ENCODE peak calls at places on chromosomes 16 and 17, in eight cellular contexts. One of them, this sample, is unnamed.

GRCh38 chr17:68514809-68515208 is 2.6 kb downstream of the PRKAR1A start:
- DNase-seq in thoracic aorta: no peak
- DNase-seq in ovary: no peak
- DNase-seq in fibroblast of lung: peak; percentile 56
- DNase-seq in MM.1S: no peak
- DNase-seq in body of pancreas: no peak
- DNase-seq in tibial nerve: no peak
- DNase-seq in brain microvascular endothelial cell: peak; percentile 76
- DNase-seq in this sample: no peak

GRCh38 chr16:57781741-57782606 is 20.3 kb downstream of the KIFC3 start:
- DNase-seq in thoracic aorta: no peak
- DNase-seq in ovary: no peak
- DNase-seq in fibroblast of lung: peak; percentile 61
- DNase-seq in MM.1S: no peak
- DNase-seq in body of pancreas: no peak
- DNase-seq in tibial nerve: no peak
- DNase-seq in brain microvascular endothelial cell: peak; percentile 65
- DNase-seq in this sample: no peak

GRCh38 chr16:70770968-70771552 is 29.9 kb downstream of the VAC14 start:
- DNase-seq in thoracic aorta: no peak
- DNase-seq in ovary: peak; percentile 50
- DNase-seq in fibroblast of lung: peak; percentile 39
- DNase-seq in MM.1S: no peak
- DNase-seq in body of pancreas: peak; percentile 48
- DNase-seq in tibial nerve: peak; percentile 76
- DNase-seq in brain microvascular endothelial cell: peak; percentile 58
- DNase-seq in this sample: no peak

GRCh38 chr16:3681206-3681605 is 26.7 kb downstream of the DNASE1 start:
- DNase-seq in thoracic aorta: no peak
- DNase-seq in ovary: no peak
- DNase-seq in fibroblast of lung: peak; percentile 13
- DNase-seq in MM.1S: no peak
- DNase-seq in body of pancreas: peak; percentile 84
- DNase-seq in tibial nerve: no peak
- DNase-seq in brain microvascular endothelial cell: no peak
- DNase-seq in this sample: no peak

GRCh38 chr16:64654137-64654652 is 467.7 kb downstream of the CDH11 start:
- DNase-seq in thoracic aorta: no peak
- DNase-seq in ovary: no peak
- DNase-seq in fibroblast of lung: peak; percentile 81
- DNase-seq in MM.1S: no peak
- DNase-seq in body of pancreas: no peak
- DNase-seq in tibial nerve: no peak
- DNase-seq in brain microvascular endothelial cell: peak; percentile 17
- DNase-seq in this sample: peak; percentile 29

GRCh38 chr16:4574919-4575705 is 19.0 kb downstream of the C16orf96 start:
- DNase-seq in thoracic aorta: no peak
- DNase-seq in ovary: no peak
- DNase-seq in fibroblast of lung: no peak
- DNase-seq in MM.1S: no peak
- DNase-seq in body of pancreas: peak; percentile 74
- DNase-seq in tibial nerve: no peak
- DNase-seq in brain microvascular endothelial cell: no peak
- DNase-seq in this sample: no peak

GRCh38 chr17:42928714-42929496 is 28.3 kb downstream of the G6PC1 start:
- DNase-seq in thoracic aorta: peak; percentile 6
- DNase-seq in ovary: peak; percentile 9
- DNase-seq in fibroblast of lung: peak; percentile 82
- DNase-seq in MM.1S: peak; percentile 75
- DNase-seq in body of pancreas: peak; percentile 86
- DNase-seq in tibial nerve: peak; percentile 54
- DNase-seq in brain microvascular endothelial cell: peak; percentile 85
- DNase-seq in this sample: peak; percentile 52

GRCh38 chr17:40038882-40039513 is 15.2 kb downstream of the MED24 start:
- DNase-seq in thoracic aorta: peak; percentile 55
- DNase-seq in ovary: peak; percentile 70
- DNase-seq in fibroblast of lung: peak; percentile 79
- DNase-seq in MM.1S: no peak
- DNase-seq in body of pancreas: peak; percentile 81
- DNase-seq in tibial nerve: peak; percentile 77
- DNase-seq in brain microvascular endothelial cell: peak; percentile 87
- DNase-seq in this sample: peak; percentile 66

GRCh38 chr16:66412182-66412581 is 14.9 kb upstream of the BEAN1 start:
- DNase-seq in thoracic aorta: no peak
- DNase-seq in ovary: no peak
- DNase-seq in fibroblast of lung: no peak
- DNase-seq in MM.1S: no peak
- DNase-seq in body of pancreas: no peak
- DNase-seq in tibial nerve: no peak
- DNase-seq in brain microvascular endothelial cell: no peak
- DNase-seq in this sample: no peak

GRCh38 chr16:82016268-82016667 is 5.0 kb upstream of the SDR42E1 start:
- DNase-seq in thoracic aorta: no peak
- DNase-seq in ovary: no peak
- DNase-seq in fibroblast of lung: peak; percentile 60
- DNase-seq in MM.1S: peak; percentile 11
- DNase-seq in body of pancreas: peak; percentile 27
- DNase-seq in tibial nerve: peak; percentile 14
- DNase-seq in brain microvascular endothelial cell: peak; percentile 66
- DNase-seq in this sample: no peak

GRCh38 chr17:74959826-74960738 is 12.5 kb downstream of the HID1 start:
- DNase-seq in thoracic aorta: no peak
- DNase-seq in ovary: no peak
- DNase-seq in fibroblast of lung: peak; percentile 48
- DNase-seq in MM.1S: no peak
- DNase-seq in body of pancreas: no peak
- DNase-seq in tibial nerve: no peak
- DNase-seq in brain microvascular endothelial cell: no peak
- DNase-seq in this sample: no peak

GRCh38 chr17:21036361-21036881 is 6.4 kb downstream of the USP22 start:
- DNase-seq in thoracic aorta: no peak
- DNase-seq in ovary: no peak
- DNase-seq in fibroblast of lung: peak; percentile 49
- DNase-seq in MM.1S: no peak
- DNase-seq in body of pancreas: no peak
- DNase-seq in tibial nerve: no peak
- DNase-seq in brain microvascular endothelial cell: no peak
- DNase-seq in this sample: no peak

GRCh38 chr16:14489460-14489859 is 140.6 kb downstream of the PARN start:
- DNase-seq in thoracic aorta: no peak
- DNase-seq in ovary: no peak
- DNase-seq in fibroblast of lung: no peak
- DNase-seq in MM.1S: no peak
- DNase-seq in body of pancreas: no peak
- DNase-seq in tibial nerve: no peak
- DNase-seq in brain microvascular endothelial cell: no peak
- DNase-seq in this sample: no peak

GRCh38 chr17:76673729-76674128 is 30.2 kb upstream of the ST6GALNAC1 start:
- DNase-seq in thoracic aorta: no peak
- DNase-seq in ovary: no peak
- DNase-seq in fibroblast of lung: peak; percentile 20
- DNase-seq in MM.1S: no peak
- DNase-seq in body of pancreas: no peak
- DNase-seq in tibial nerve: no peak
- DNase-seq in brain microvascular endothelial cell: no peak
- DNase-seq in this sample: no peak

GRCh38 chr17:32732900-32733299 is 144.0 kb downstream of the MYO1D start:
- DNase-seq in thoracic aorta: no peak
- DNase-seq in ovary: no peak
- DNase-seq in fibroblast of lung: no peak
- DNase-seq in MM.1S: no peak
- DNase-seq in body of pancreas: no peak
- DNase-seq in tibial nerve: no peak
- DNase-seq in brain microvascular endothelial cell: no peak
- DNase-seq in this sample: no peak

GRCh38 chr16:68592466-68593337 is 52.4 kb upstream of the CDH3 start:
- DNase-seq in thoracic aorta: no peak
- DNase-seq in ovary: no peak
- DNase-seq in fibroblast of lung: no peak
- DNase-seq in MM.1S: no peak
- DNase-seq in body of pancreas: no peak
- DNase-seq in tibial nerve: no peak
- DNase-seq in brain microvascular endothelial cell: peak; percentile 12
- DNase-seq in this sample: no peak

GRCh38 chr16:67040906-67041305 is 12.0 kb downstream of the CBFB start:
- DNase-seq in thoracic aorta: no peak
- DNase-seq in ovary: no peak
- DNase-seq in fibroblast of lung: peak; percentile 85
- DNase-seq in MM.1S: no peak
- DNase-seq in body of pancreas: no peak
- DNase-seq in tibial nerve: no peak
- DNase-seq in brain microvascular endothelial cell: peak; percentile 19
- DNase-seq in this sample: peak; percentile 39

GRCh38 chr16:70432800-70433455 is 6.0 kb downstream of the ST3GAL2 start:
- DNase-seq in thoracic aorta: no peak
- DNase-seq in ovary: no peak
- DNase-seq in fibroblast of lung: peak; percentile 25
- DNase-seq in MM.1S: no peak
- DNase-seq in body of pancreas: peak; percentile 22
- DNase-seq in tibial nerve: no peak
- DNase-seq in brain microvascular endothelial cell: no peak
- DNase-seq in this sample: no peak

GRCh38 chr17:19242323-19242722 is 5.2 kb downstream of the EPN2 start:
- DNase-seq in thoracic aorta: no peak
- DNase-seq in ovary: no peak
- DNase-seq in fibroblast of lung: no peak
- DNase-seq in MM.1S: no peak
- DNase-seq in body of pancreas: no peak
- DNase-seq in tibial nerve: no peak
- DNase-seq in brain microvascular endothelial cell: no peak
- DNase-seq in this sample: no peak

GRCh38 chr16:82580293-82580900 is 46.4 kb upstream of the CDH13 start:
- DNase-seq in thoracic aorta: no peak
- DNase-seq in ovary: no peak
- DNase-seq in fibroblast of lung: peak; percentile 62
- DNase-seq in MM.1S: no peak
- DNase-seq in body of pancreas: peak; percentile 9
- DNase-seq in tibial nerve: no peak
- DNase-seq in brain microvascular endothelial cell: no peak
- DNase-seq in this sample: no peak

GRCh38 chr17:78200451-78200850 is 13.3 kb downstream of the AFMID start:
- DNase-seq in thoracic aorta: no peak
- DNase-seq in ovary: no peak
- DNase-seq in fibroblast of lung: no peak
- DNase-seq in MM.1S: no peak
- DNase-seq in body of pancreas: no peak
- DNase-seq in tibial nerve: no peak
- DNase-seq in brain microvascular endothelial cell: no peak
- DNase-seq in this sample: no peak
- H3K27ac ChIP-seq in thoracic aorta: no peak overlapping the region
- H3K27ac ChIP-seq in ovary: no peak overlapping the region
- H3K27ac ChIP-seq in fibroblast of lung: no peak overlapping the region
- H3K27ac ChIP-seq in MM.1S: no peak overlapping the region
- H3K27ac ChIP-seq in body of pancreas: no peak overlapping the region
- H3K27ac ChIP-seq in tibial nerve: no peak overlapping the region
- H3K27ac ChIP-seq in brain microvascular endothelial cell: no peak overlapping the region
- H3K27ac ChIP-seq in this sample: no peak overlapping the region

GRCh38 chr17:77827039-77827438 is 131.5 kb upstream of the TNRC6C start:
- DNase-seq in thoracic aorta: no peak
- DNase-seq in ovary: no peak
- DNase-seq in fibroblast of lung: no peak
- DNase-seq in MM.1S: no peak
- DNase-seq in body of pancreas: no peak
- DNase-seq in tibial nerve: no peak
- DNase-seq in brain microvascular endothelial cell: no peak
- DNase-seq in this sample: no peak

GRCh38 chr17:77826132-77826873 is 132.2 kb upstream of the TNRC6C start:
- DNase-seq in thoracic aorta: no peak
- DNase-seq in ovary: no peak
- DNase-seq in fibroblast of lung: no peak
- DNase-seq in MM.1S: no peak
- DNase-seq in body of pancreas: no peak
- DNase-seq in tibial nerve: no peak
- DNase-seq in brain microvascular endothelial cell: no peak
- DNase-seq in this sample: no peak

GRCh38 chr17:77825621-77826020 is 132.9 kb upstream of the TNRC6C start:
- DNase-seq in thoracic aorta: no peak
- DNase-seq in ovary: no peak
- DNase-seq in fibroblast of lung: no peak
- DNase-seq in MM.1S: no peak
- DNase-seq in body of pancreas: no peak
- DNase-seq in tibial nerve: no peak
- DNase-seq in brain microvascular endothelial cell: no peak
- DNase-seq in this sample: no peak

GRCh38 chr17:77824102-77824779 is 134.3 kb upstream of the TNRC6C start:
- DNase-seq in thoracic aorta: no peak
- DNase-seq in ovary: no peak
- DNase-seq in fibroblast of lung: no peak
- DNase-seq in MM.1S: no peak
- DNase-seq in body of pancreas: no peak
- DNase-seq in tibial nerve: no peak
- DNase-seq in brain microvascular endothelial cell: no peak
- DNase-seq in this sample: no peak

GRCh38 chr17:77824780-77825280 is 133.7 kb upstream of the TNRC6C start:
- DNase-seq in thoracic aorta: no peak
- DNase-seq in ovary: no peak
- DNase-seq in fibroblast of lung: no peak
- DNase-seq in MM.1S: no peak
- DNase-seq in body of pancreas: no peak
- DNase-seq in tibial nerve: no peak
- DNase-seq in brain microvascular endothelial cell: no peak
- DNase-seq in this sample: no peak
- TF ChIP-seq CTCF in thoracic aorta: no peak
- TF ChIP-seq CTCF in ovary: no peak
- TF ChIP-seq CTCF in fibroblast of lung: no peak
- TF ChIP-seq CTCF in MM.1S: no peak
- TF ChIP-seq CTCF in body of pancreas: no peak
- TF ChIP-seq CTCF in tibial nerve: no peak
- TF ChIP-seq CTCF in brain microvascular endothelial cell: no peak
- TF ChIP-seq CTCF in this sample: no peak

DNA sequence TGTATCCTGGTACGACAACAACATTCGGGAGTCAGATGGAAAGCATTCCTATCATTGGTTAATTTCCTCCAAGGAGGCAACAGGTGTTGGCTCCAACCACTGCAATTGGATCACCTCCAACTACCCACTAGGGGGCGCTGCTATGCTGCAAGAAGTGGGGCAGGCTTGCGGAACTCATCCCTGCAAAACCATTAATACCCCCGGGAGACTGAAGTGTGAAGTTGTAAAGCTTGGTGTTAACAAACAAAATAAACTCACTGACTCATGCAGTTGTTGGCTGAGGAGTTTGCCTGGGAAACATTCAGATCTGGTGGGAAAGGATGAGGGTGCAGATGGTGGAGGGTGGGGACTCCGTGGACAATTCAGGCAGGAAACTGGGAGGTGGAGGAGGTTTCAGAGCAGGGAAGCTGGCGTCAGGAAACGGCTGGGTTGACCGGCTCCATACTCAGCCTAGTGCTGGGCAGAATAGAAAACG is 84.9 kb downstream of the HS3ST2 start:
- DNase-seq in thoracic aorta: peak; percentile 10
- DNase-seq in ovary: peak; percentile 9
- DNase-seq in fibroblast of lung: peak; percentile 33
- DNase-seq in MM.1S: peak; percentile 68
- DNase-seq in body of pancreas: peak; percentile 77
- DNase-seq in tibial nerve: peak; percentile 74
- DNase-seq in brain microvascular endothelial cell: peak; percentile 49
- DNase-seq in this sample: no peak
- H3K27ac ChIP-seq in thoracic aorta: no peak overlapping the region
- H3K27ac ChIP-seq in ovary: no peak overlapping the region
- H3K27ac ChIP-seq in fibroblast of lung: no peak overlapping the region
- H3K27ac ChIP-seq in MM.1S: no peak overlapping the region
- H3K27ac ChIP-seq in body of pancreas: no peak overlapping the region
- H3K27ac ChIP-seq in tibial nerve: no peak overlapping the region
- H3K27ac ChIP-seq in brain microvascular endothelial cell: no peak overlapping the region
- H3K27ac ChIP-seq in this sample: no peak overlapping the region

GRCh38 chr16:84703671-84704070 is 3.9 kb downstream of the USP10 start:
- DNase-seq in thoracic aorta: no peak
- DNase-seq in ovary: no peak
- DNase-seq in fibroblast of lung: peak; percentile 71
- DNase-seq in MM.1S: no peak
- DNase-seq in body of pancreas: no peak
- DNase-seq in tibial nerve: no peak
- DNase-seq in brain microvascular endothelial cell: no peak
- DNase-seq in this sample: no peak
- TF ChIP-seq CTCF in thoracic aorta: no peak
- TF ChIP-seq CTCF in ovary: no peak
- TF ChIP-seq CTCF in fibroblast of lung: no peak
- TF ChIP-seq CTCF in MM.1S: no peak
- TF ChIP-seq CTCF in body of pancreas: no peak
- TF ChIP-seq CTCF in tibial nerve: no peak
- TF ChIP-seq CTCF in brain microvascular endothelial cell: no peak
- TF ChIP-seq CTCF in this sample: no peak